ENCODE peak calls at places on chromosome 3, in six cellular contexts. G is adrenal gland, X is GM12878, L is foreskin keratinocyte, H is cardiac muscle cell, J is A549. S is an unnamed sample.

GRCh38 chr3:46542801-46543201 is 23.3 kb downstream of the LRRC2 start:
- DNase-seq in L (no peak), H (no peak), X (no peak), G (no peak), J (no peak), S (no peak)

GRCh38 chr3:55621026-55621422 is 133.9 kb upstream of the WNT5A start:
- DNase-seq in H (no peak), L (no peak), J (no peak), G (no peak), X (no peak), S (no peak)

GRCh38 chr3:41972802-41973201 is 10.9 kb upstream of the ULK4 start:
- DNase-seq in X (no peak), G (no peak), H (no peak), J (no peak), L (no peak), S (no peak)

GRCh38 chr3:197030379-197031314 is 1.0 kb upstream of the MELTF start:
- DNase-seq in G (no peak), H (no peak), L (no peak), X (no peak), J (no peak), S (no peak)

GRCh38 chr3:108391917-108392585 is 95.7 kb downstream of the HHLA2 start:
- DNase-seq in J (no peak), H (peak; percentile 63), L (no peak), X (no peak), G (no peak), S (no peak)

GRCh38 chr3:53817809-53818208 is 28.4 kb downstream of the CHDH start:
- DNase-seq in J (no peak), L (no peak), X (no peak), G (no peak), H (no peak), S (no peak)

GRCh38 chr3:128067481-128067880 is 15.2 kb downstream of the SEC61A1 start:
- DNase-seq in X (no peak), G (peak; percentile 2), J (peak; percentile 16), L (no peak), H (no peak), S (no peak)

GRCh38 chr3:138889792-138890191 is 55.1 kb upstream of the PIK3CB start:
- DNase-seq in G (no peak), J (no peak), X (no peak), L (no peak), H (no peak), S (no peak)

GRCh38 chr3:111210003-111210699 is 138.5 kb downstream of the NECTIN3 start:
- DNase-seq in J (no peak), G (no peak), H (no peak), L (peak; percentile 6), X (no peak), S (no peak)

GRCh38 chr3:8443829-8444791 is 57.5 kb upstream of the LMCD1 start:
- DNase-seq in H (peak; percentile 99), J (peak; percentile 89), X (no peak), G (peak; percentile 81), L (peak; percentile 85), S (peak; percentile 75)

GRCh38 chr3:158105710-158106438 is at the start of gene SHOX2:
- DNase-seq in J (peak; percentile 44), H (peak; percentile 70), X (no peak), G (no peak), L (no peak), S (no peak)

GRCh38 chr3:87797872-87798566 is 260.8 kb downstream of the CGGBP1 start:
- DNase-seq in X (no peak), J (no peak), L (no peak), G (no peak), H (no peak), S (no peak)

GRCh38 chr3:73740041-73740440 is 115.3 kb upstream of the PDZRN3 start:
- DNase-seq in L (no peak), X (no peak), G (no peak), H (peak; percentile 82), J (no peak), S (no peak)

GRCh38 chr3:188706176-188706575 is 465.6 kb upstream of the TPRG1 start:
- DNase-seq in J (no peak), L (no peak), H (no peak), X (no peak), G (no peak), S (peak; percentile 6)

GRCh38 chr3:149527531-149528343 is 53.2 kb downstream of the TM4SF4 start:
- DNase-seq in X (no peak), G (no peak), H (peak; percentile 49), J (peak; percentile 39), L (no peak), S (no peak)

GRCh38 chr3:178901204-178901603 is 170.4 kb downstream of the ZMAT3 start:
- DNase-seq in H (no peak), G (no peak), L (no peak), X (no peak), J (no peak), S (no peak)

GRCh38 chr3:10945683-10946287 is 46.8 kb upstream of the SLC6A1 start:
- DNase-seq in L (no peak), H (peak; percentile 65), J (peak; percentile 75), G (peak; percentile 53), X (no peak), S (peak; percentile 49)

GRCh38 chr3:195763843-195764825 is 43.4 kb downstream of the MUC20 start:
- DNase-seq in X (no peak), J (no peak), L (no peak), G (no peak), H (no peak), S (no peak)

GRCh38 chr3:78940128-78940527 is 827.7 kb downstream of the ROBO1 start:
- DNase-seq in H (no peak), X (no peak), L (no peak), G (no peak), J (no peak), S (no peak)

GRCh38 chr3:122918576-122919290 is 108.8 kb downstream of the SEMA5B start:
- DNase-seq in X (no peak), H (peak; percentile 35), J (no peak), L (no peak), G (no peak), S (no peak)

GRCh38 chr3:187967097-187967496 is 186.9 kb upstream of the LPP start:
- DNase-seq in J (no peak), H (no peak), L (no peak), G (no peak), X (no peak), S (no peak)

GRCh38 chr3:25781758-25782594 is 1.3 kb downstream of the NGLY1 start:
- DNase-seq in L (no peak), J (no peak), X (peak; percentile 68), H (no peak), G (no peak), S (no peak)

GRCh38 chr3:156705761-156706631 is 31.6 kb downstream of the TIPARP start:
- DNase-seq in L (no peak), H (no peak), X (no peak), J (no peak), G (no peak), S (no peak)
- H3K27ac ChIP-seq in L (no peak overlapping the region), H (peak overlapping the region; percentile 7), X (no peak overlapping the region), J (peak overlapping the region; percentile 51), G (no peak overlapping the region), S (no peak overlapping the region)

GRCh38 chr3:119703900-119704531 is 1.2 kb downstream of the CFAP91 start:
- DNase-seq in J (no peak), L (no peak), H (no peak), G (no peak), X (no peak), S (no peak)

GRCh38 chr3:119700269-119700919 is 2.4 kb upstream of the CFAP91 start:
- DNase-seq in G (no peak), L (no peak), J (no peak), H (peak; percentile 11), X (peak; percentile 74), S (no peak)

GRCh38 chr3:119700920-119701734 is 1.7 kb upstream of the CFAP91 start:
- DNase-seq in X (no peak), J (no peak), L (no peak), G (no peak), H (no peak), S (no peak)

GRCh38 chr3:119697394-119697793 is 5.4 kb upstream of the CFAP91 start:
- DNase-seq in H (no peak), L (no peak), G (no peak), X (peak; percentile 80), J (no peak), S (no peak)

DNA sequence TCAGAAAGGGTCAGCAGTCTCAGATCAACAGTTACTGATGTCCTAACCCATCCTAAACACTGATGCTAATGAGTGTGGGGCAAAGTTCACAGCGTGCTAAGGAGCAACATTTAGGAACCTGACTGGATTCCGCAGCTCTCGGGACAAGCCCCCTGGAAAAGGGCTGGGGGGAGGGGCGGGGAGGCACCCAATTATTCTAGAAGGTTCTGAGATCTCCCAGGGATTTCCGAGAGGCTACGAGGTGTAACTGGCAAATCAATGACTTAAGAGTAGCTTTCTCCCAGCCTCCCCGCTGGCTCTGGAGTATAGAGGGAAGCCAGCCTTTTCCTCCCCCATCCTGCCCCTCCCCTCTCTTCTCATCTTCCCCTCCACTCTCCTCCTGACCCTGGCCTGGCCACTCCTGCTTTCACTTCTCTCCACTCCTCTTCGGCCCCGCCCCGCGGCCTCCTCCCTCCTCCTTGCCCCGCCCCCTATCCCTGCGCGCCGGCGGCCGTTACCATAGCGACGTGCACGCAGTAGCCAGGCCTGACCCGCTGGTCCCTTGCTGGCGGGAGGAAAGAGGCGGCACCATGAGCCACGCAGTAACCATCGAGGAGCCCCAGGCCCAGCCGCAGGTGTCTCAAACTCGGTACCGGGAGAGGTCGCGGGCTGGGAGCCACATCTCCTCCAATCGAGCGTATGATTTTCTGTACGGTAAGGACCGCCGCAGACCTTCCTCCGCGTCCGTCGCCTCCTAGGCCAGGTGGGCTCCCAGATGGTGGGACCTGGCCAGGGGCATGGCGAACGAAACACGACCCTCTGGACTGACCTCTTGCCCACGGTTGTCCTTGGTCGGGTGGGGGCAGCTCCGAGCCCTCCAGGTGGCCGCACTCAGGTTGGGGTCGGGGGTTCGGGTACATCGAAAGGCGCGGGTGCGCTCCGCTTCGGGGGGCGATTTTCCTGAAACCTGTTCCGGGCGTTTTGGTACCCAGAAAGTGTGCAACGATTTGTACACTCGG is at the start of gene CFAP91:
- DNase-seq in H (peak; percentile 97), G (peak; percentile 99), X (peak; percentile 52), L (peak; percentile 29), J (peak; percentile 77), S (peak; percentile 91)
- TF ChIP-seq CTCF in H (no peak), G (no peak), X (no peak), L (no peak), J (no peak), S (no peak)

GRCh38 chr3:23129817-23130216 is 73.3 kb upstream of the UBE2E2 start:
- DNase-seq in H (peak; percentile 9), J (no peak), G (no peak), L (no peak), X (no peak), S (peak; percentile 4)
- H3K27ac ChIP-seq in H (no peak overlapping the region), J (no peak overlapping the region), G (no peak overlapping the region), L (no peak overlapping the region), X (no peak overlapping the region), S (no peak overlapping the region)

GRCh38 chr3:142152349-142152748 is 3.0 kb upstream of the TFDP2 start:
- DNase-seq in L (no peak), H (no peak), X (no peak), G (no peak), J (no peak), S (no peak)
- TF ChIP-seq CTCF in L (peak; percentile 41), H (no peak), X (no peak), G (no peak), J (peak; percentile 16), S (no peak)

GRCh38 chr3:13484861-13485590 is 4.9 kb downstream of the HDAC11 start:
- DNase-seq in X (no peak), G (peak; percentile 88), H (peak; percentile 74), J (no peak), L (no peak), S (peak; percentile 54)
- H3K27ac ChIP-seq in X (no peak overlapping the region), G (peak overlapping the region; percentile 41), H (peak overlapping the region; percentile 76), J (peak overlapping the region; percentile 61), L (peak overlapping the region; percentile 42), S (peak overlapping the region; percentile 94)

S was measured in RWPE1.